ENCODE peak calls at places on chromosomes 4 and X, in ten cellular contexts. Y is fibroblast of mammary gland, A is SK-N-SH, P is left ventricle myocardium inferior, Z is NB4, O is A549, J is left lung, L is nephron progenitor cell, C is lower leg skin, E is OCI-LY7. T is an unnamed sample.

GRCh38 chr4:74418063-74418670 is 26.8 kb upstream of the AREG start:
- DNase-seq in Y (peak), A (no peak), P (no peak), Z (no peak), O (peak), J (no peak), L (no peak), C (no peak), E (no peak), T (no peak)

GRCh38 chrX:40260123-40260751 is 162.5 kb upstream of the BCOR start:
- DNase-seq in Y (no peak), A (no peak), P (no peak), Z (peak), O (no peak), J (no peak), L (no peak), C (no peak), E (no peak), T (no peak)

GRCh38 chrX:100413231-100413630 is 3.2 kb upstream of the PCDH19 start:
- DNase-seq in Y (peak), A (peak), P (no peak), Z (peak), O (peak), J (no peak), L (peak), C (no peak), E (peak), T (peak)

GRCh38 chrX:5341902-5342301 is 886.8 kb downstream of the NLGN4X start:
- DNase-seq in Y (no peak), A (no peak), P (no peak), Z (no peak), O (no peak), J (no peak), L (no peak), C (no peak), E (no peak), T (no peak)

GRCh38 chrX:100931218-100931924 is 2.7 kb upstream of the XKRX start:
- DNase-seq in Y (no peak), A (no peak), P (no peak), Z (peak), O (no peak), J (no peak), L (no peak), C (no peak), E (no peak), T (peak)

GRCh38 chr4:110518889-110519490 is 43.0 kb downstream of the ENPEP start:
- DNase-seq in Y (peak), A (peak), P (no peak), Z (peak), O (no peak), J (no peak), L (peak), C (no peak), E (peak), T (peak)

GRCh38 chrX:71532078-71532752 is 689 bp upstream of the OGT start:
- DNase-seq in Y (peak), A (no peak), P (no peak), Z (peak), O (peak), J (no peak), L (no peak), C (no peak), E (peak), T (peak)

GRCh38 chr4:168218663-168219062 is 99.9 kb downstream of the DDX60 start:
- DNase-seq in Y (peak), A (no peak), P (no peak), Z (no peak), O (no peak), J (no peak), L (no peak), C (no peak), E (no peak), T (no peak)

GRCh38 chrX:110003167-110004156 is 548 bp downstream of the TMEM164 start:
- DNase-seq in Y (peak), A (peak), P (peak), Z (peak), O (peak), J (peak), L (peak), C (no peak), E (no peak), T (peak)

GRCh38 chr4:151359576-151359975 is 34.2 kb upstream of the SH3D19 start:
- DNase-seq in Y (no peak), A (peak), P (no peak), Z (no peak), O (no peak), J (no peak), L (no peak), C (no peak), E (no peak), T (no peak)

GRCh38 chr4:123649644-123650356 is 253.2 kb downstream of the SPRY1 start:
- DNase-seq in Y (peak), A (no peak), P (no peak), Z (peak), O (peak), J (no peak), L (no peak), C (peak), E (no peak), T (no peak)

GRCh38 chrX:23901805-23902204 is 5.9 kb downstream of the APOO start:
- DNase-seq in Y (peak), A (peak), P (no peak), Z (peak), O (peak), J (no peak), L (peak), C (peak), E (peak), T (peak)

GRCh38 chrX:16836371-16836770 is 33.8 kb downstream of the RBBP7 start:
- DNase-seq in Y (peak), A (peak), P (no peak), Z (peak), O (peak), J (no peak), L (peak), C (no peak), E (peak), T (peak)

GRCh38 chrX:68685722-68686683 is 38.5 kb downstream of the STARD8 start:
- DNase-seq in Y (peak), A (peak), P (peak), Z (peak), O (peak), J (peak), L (peak), C (no peak), E (no peak), T (peak)

GRCh38 chr4:52298444-52298843 is 247.3 kb downstream of the SPATA18 start:
- DNase-seq in Y (peak), A (no peak), P (no peak), Z (no peak), O (no peak), J (no peak), L (no peak), C (no peak), E (no peak), T (no peak)

GRCh38 chrX:151852294-151852693 is 60.4 kb upstream of the MAGEA4 start:
- DNase-seq in Y (no peak), A (no peak), P (no peak), Z (no peak), O (no peak), J (no peak), L (no peak), C (no peak), E (no peak), T (no peak)

GRCh38 chr4:122898370-122899150 is 23.8 kb downstream of the NUDT6 start:
- DNase-seq in Y (peak), A (no peak), P (no peak), Z (no peak), O (peak), J (no peak), L (no peak), C (no peak), E (no peak), T (no peak)

GRCh38 chr4:88458091-88458740 is 1.3 kb downstream of the HERC5 start:
- DNase-seq in Y (no peak), A (no peak), P (no peak), Z (peak), O (no peak), J (no peak), L (no peak), C (no peak), E (no peak), T (no peak)

GRCh38 chr4:143185253-143186107 is 763 bp downstream of the USP38 start:
- DNase-seq in Y (peak), A (peak), P (peak), Z (peak), O (no peak), J (no peak), L (no peak), C (peak), E (peak), T (peak)

GRCh38 chr4:1812720-1813119 is 19.6 kb downstream of the FGFR3 start:
- DNase-seq in Y (no peak), A (no peak), P (no peak), Z (no peak), O (no peak), J (no peak), L (no peak), C (no peak), E (no peak), T (no peak)

GRCh38 chr4:71300964-71301363 is 37.9 kb upstream of the SLC4A4 start:
- DNase-seq in Y (no peak), A (no peak), P (no peak), Z (no peak), O (no peak), J (no peak), L (no peak), C (no peak), E (no peak), T (no peak)

GRCh38 chr4:8726344-8726851 is 133.8 kb downstream of the CPZ start:
- DNase-seq in Y (no peak), A (peak), P (no peak), Z (no peak), O (no peak), J (no peak), L (no peak), C (no peak), E (no peak), T (no peak)

GRCh38 chr4:115042496-115042895 is 70.9 kb downstream of the NDST4 start:
- DNase-seq in Y (no peak), A (peak), P (no peak), Z (no peak), O (no peak), J (no peak), L (no peak), C (no peak), E (peak), T (no peak)
- TF ChIP-seq CTCF in Y (peak), A (peak), P (peak), Z (no peak), O (no peak), J (no peak), L (peak), C (no peak), E (peak), T (no peak)

GRCh38 chr4:121096629-121097028 is 24.3 kb upstream of the NDNF start:
- DNase-seq in Y (peak), A (peak), P (no peak), Z (peak), O (no peak), J (no peak), L (no peak), C (no peak), E (peak), T (no peak)
- TF ChIP-seq CTCF in Y (peak), A (peak), P (peak), Z (no peak), O (peak), J (peak), L (peak), C (no peak), E (peak), T (no peak)

DNA sequence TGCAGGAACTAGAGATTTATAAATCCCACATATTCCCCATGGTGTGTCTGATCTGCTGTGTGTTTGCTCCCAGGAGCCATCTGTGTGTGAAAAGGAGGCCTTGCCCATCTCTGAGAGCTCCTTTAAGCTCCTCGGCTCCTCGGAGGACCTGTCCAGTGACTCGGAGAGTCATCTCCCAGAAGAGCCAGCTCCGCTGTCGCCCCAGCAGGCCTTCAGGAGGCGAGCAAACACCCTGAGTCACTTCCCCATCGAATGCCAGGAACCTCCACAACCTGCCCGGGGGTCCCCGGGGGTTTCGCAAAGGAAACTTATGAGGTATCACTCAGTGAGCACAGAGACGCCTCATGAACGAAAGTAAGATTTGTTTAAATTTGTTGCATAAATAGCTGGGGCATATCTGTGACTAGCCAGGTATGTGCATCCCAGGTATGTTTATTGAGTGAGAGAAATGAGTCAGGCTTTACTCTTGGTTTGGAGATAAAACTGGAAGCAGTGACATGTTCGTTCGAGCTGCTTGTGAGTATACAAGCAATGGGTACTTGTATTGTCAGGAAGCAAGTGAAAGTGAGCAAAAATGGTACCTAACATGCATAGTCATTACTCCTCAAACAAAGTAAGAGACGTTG is 89.5 kb downstream of the PTTG2 start:
- DNase-seq in Y (no peak), A (no peak), P (no peak), Z (no peak), O (no peak), J (no peak), L (no peak), C (no peak), E (no peak), T (no peak)
- TF ChIP-seq CTCF in Y (no peak), A (no peak), P (no peak), Z (no peak), O (no peak), J (no peak), L (no peak), C (no peak), E (no peak), T (no peak)

DNA sequence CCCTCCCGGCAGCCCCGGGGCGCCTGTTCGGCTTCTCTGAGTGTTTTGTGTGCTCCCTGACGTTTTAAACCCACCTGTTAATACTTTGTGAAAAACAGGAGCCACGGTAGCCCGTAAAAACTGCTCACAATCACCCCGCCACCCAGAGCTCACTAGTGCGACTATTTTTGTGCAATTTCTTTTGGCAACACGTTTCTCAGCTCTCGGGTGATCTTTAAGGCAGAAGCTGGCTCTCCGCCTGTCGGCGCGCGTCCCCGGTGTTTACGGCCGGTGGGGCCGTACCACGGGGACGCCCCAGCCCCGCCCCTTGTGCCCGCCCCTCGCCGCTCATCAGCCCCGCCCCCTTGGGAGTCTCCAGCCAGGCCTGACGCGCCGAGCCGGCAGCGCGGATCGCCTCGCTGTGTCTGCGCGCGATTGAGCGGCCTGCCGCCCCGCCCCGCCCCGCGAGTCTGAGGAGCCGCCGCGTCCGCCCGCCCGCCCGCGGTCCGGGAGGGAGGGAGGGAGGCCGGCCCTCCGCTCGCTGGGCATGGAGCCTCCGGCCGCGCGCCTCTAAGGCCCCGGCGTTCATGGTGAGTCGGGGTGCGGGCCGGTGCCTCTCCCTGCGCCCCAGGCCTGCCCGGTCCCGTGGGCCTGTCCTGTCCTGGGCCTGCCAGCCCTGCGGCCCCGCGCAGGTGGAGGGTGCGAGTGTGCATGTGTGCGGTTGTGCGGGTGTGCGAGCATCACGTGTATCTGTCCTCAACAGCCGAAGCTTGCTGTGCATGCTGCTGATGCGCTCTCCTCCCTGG is 56.2 kb upstream of the TADA2B start:
- DNase-seq in Y (peak), A (peak), P (peak), Z (peak), O (peak), J (peak), L (peak), C (peak), E (peak), T (peak)
- TF ChIP-seq CTCF in Y (no peak), A (no peak), P (no peak), Z (no peak), O (no peak), J (no peak), L (no peak), C (no peak), E (no peak), T (no peak)

DNA sequence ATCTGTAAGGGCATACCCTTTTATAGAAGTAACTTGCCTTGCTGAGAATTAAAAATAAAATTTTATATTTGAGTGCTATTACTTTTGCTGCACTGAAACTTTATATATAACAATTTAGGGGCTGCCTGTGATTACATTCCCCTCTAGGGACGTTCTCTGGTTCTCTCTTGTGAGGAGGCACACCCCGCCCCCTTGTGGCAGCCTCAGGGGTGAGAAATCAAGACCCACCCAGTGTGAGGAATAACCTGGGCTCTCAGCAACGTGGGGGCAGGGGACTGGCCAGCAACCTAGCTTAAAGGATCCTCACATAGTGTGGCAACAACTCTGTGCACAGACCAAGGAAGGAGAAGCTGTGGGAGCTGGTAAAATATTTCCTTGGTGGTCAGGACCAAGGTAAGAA is 43.7 kb downstream of the MAGEA9 start:
- DNase-seq in Y (peak), A (peak), P (peak), Z (peak), O (no peak), J (no peak), L (peak), C (no peak), E (peak), T (peak)
- TF ChIP-seq CTCF in Y (peak), A (peak), P (peak), Z (peak), O (peak), J (no peak), L (no peak), C (no peak), E (peak), T (peak)

GRCh38 chr4:17786567-17786966 is 5.1 kb upstream of the FAM184B start:
- DNase-seq in Y (peak), A (no peak), P (no peak), Z (peak), O (no peak), J (no peak), L (no peak), C (no peak), E (peak), T (peak)
- TF ChIP-seq CTCF in Y (no peak), A (no peak), P (no peak), Z (no peak), O (no peak), J (no peak), L (no peak), C (no peak), E (no peak), T (no peak)

GRCh38 chr4:22764183-22764582 is 71.4 kb downstream of the GBA3 start:
- DNase-seq in Y (no peak), A (no peak), P (no peak), Z (no peak), O (no peak), J (no peak), L (no peak), C (no peak), E (no peak), T (no peak)
- TF ChIP-seq CTCF in Y (no peak), A (no peak), P (no peak), Z (no peak), O (no peak), J (no peak), L (no peak), C (no peak), E (no peak), T (no peak)

T was measured in activated CD8-positive, alpha-beta T cell treated with anti-CD3 and anti-CD28 coated beads for 36 hours.